ENCODE peak calls at places on chromosome 19, in nine cellular contexts. J is neural crest cell, C is thoracic aorta, E is lower lobe of right lung, U is cardiac fibroblast, S is stomach, Z is osteocyte, R is fibroblast of lung, O is neural progenitor cell. Y is an unnamed sample.
A peak's percentile ranks its signal among the peaks of the same experiment; 100 is the strongest.

GRCh38 chr19:35781650-35782049 is 6.3 kb downstream of the ARHGAP33 start:
- DNase-seq in J (no peak), R (no peak), U (no peak), E (no peak), C (no peak), O (no peak), Z (no peak), S (no peak), Y (no peak)

GRCh38 chr19:19170053-19170945 is at the start of gene MEF2B:
- DNase-seq in C (no peak), R (peak; percentile 59), O (peak; percentile 94), U (peak; percentile 64), S (peak; percentile 88), J (peak; percentile 71), E (peak; percentile 87), Z (peak; percentile 88), Y (peak; percentile 41)

GRCh38 chr19:27901078-27901477 is 1311.9 kb downstream of the UQCRFS1 start:
- DNase-seq in E (no peak), U (no peak), J (no peak), Z (no peak), S (no peak), C (no peak), R (no peak), O (no peak), Y (no peak)

GRCh38 chr19:43699506-43700367 is 16.1 kb upstream of the IRGC start:
- DNase-seq in S (peak; percentile 34), U (peak; percentile 42), R (peak; percentile 52), O (peak; percentile 91), C (no peak), E (peak; percentile 58), J (peak; percentile 52), Z (no peak), Y (no peak)

GRCh38 chr19:53871448-53871847 is 3.8 kb downstream of the MYADM start:
- DNase-seq in Z (no peak), J (no peak), C (no peak), O (no peak), E (no peak), U (no peak), S (no peak), R (no peak), Y (no peak)

GRCh38 chr19:14479985-14480694 is 5.0 kb upstream of the PTGER1 start:
- DNase-seq in C (no peak), R (peak; percentile 22), J (peak; percentile 84), E (peak; percentile 67), U (peak; percentile 41), Z (peak; percentile 91), S (peak; percentile 55), O (peak; percentile 82), Y (no peak)

GRCh38 chr19:54388001-54388802 is 23.5 kb upstream of the LAIR1 start:
- DNase-seq in U (no peak), Z (no peak), S (no peak), R (no peak), O (no peak), E (peak; percentile 69), C (no peak), J (no peak), Y (no peak)

GRCh38 chr19:49398931-49399330 is 10.9 kb downstream of the KASH5 start:
- DNase-seq in S (no peak), U (no peak), E (no peak), R (no peak), J (no peak), C (no peak), Z (no peak), O (no peak), Y (no peak)

GRCh38 chr19:54502518-54503048 is at the start of gene LAIR2:
- DNase-seq in E (no peak), C (no peak), J (no peak), R (no peak), S (no peak), O (no peak), U (no peak), Z (no peak), Y (no peak)

GRCh38 chr19:49145485-49146407 is 9.4 kb downstream of the HRC start:
- DNase-seq in Z (peak; percentile 92), E (peak; percentile 82), O (peak; percentile 98), R (peak; percentile 75), J (peak; percentile 86), S (peak; percentile 87), C (no peak), U (peak; percentile 86), Y (peak; percentile 72)

GRCh38 chr19:7251502-7251901 is 42.7 kb downstream of the INSR start:
- DNase-seq in E (no peak), S (no peak), R (no peak), O (no peak), C (no peak), U (no peak), Z (no peak), J (no peak), Y (no peak)

GRCh38 chr19:35040826-35041547 is 534 bp upstream of the HPN start:
- DNase-seq in U (peak; percentile 80), E (peak; percentile 93), O (peak; percentile 70), C (peak; percentile 38), J (peak; percentile 51), R (no peak), Z (no peak), S (peak; percentile 96), Y (no peak)

GRCh38 chr19:36025541-36025940 is 7.1 kb downstream of the CLIP3 start:
- DNase-seq in E (no peak), C (no peak), Z (no peak), J (no peak), R (no peak), S (no peak), O (no peak), U (no peak), Y (no peak)

GRCh38 chr19:45773384-45773783 is 4.3 kb upstream of the SIX5 start:
- DNase-seq in Z (no peak), C (no peak), J (no peak), R (no peak), U (no peak), S (peak; percentile 88), E (no peak), O (no peak), Y (no peak)

GRCh38 chr19:42022616-42023015 is 28.6 kb upstream of the ATP1A3 start:
- DNase-seq in Z (no peak), E (no peak), R (no peak), U (no peak), S (no peak), C (no peak), O (no peak), J (no peak), Y (no peak)

GRCh38 chr19:45097776-45098520 is 5.0 kb downstream of the PPP1R37 start:
- DNase-seq in S (peak; percentile 51), R (peak; percentile 96), O (no peak), C (no peak), E (no peak), J (no peak), U (peak; percentile 89), Z (no peak), Y (peak; percentile 92)

GRCh38 chr19:21709464-21709863 is 57.9 kb downstream of the ZNF100 start:
- DNase-seq in U (no peak), E (no peak), S (no peak), C (no peak), O (no peak), Z (no peak), R (no peak), J (no peak), Y (no peak)

GRCh38 chr19:38017504-38018150 is 110.6 kb downstream of the SIPA1L3 start:
- DNase-seq in C (no peak), O (no peak), Z (no peak), U (no peak), J (no peak), S (no peak), R (no peak), E (no peak), Y (no peak)

GRCh38 chr19:2549701-2550191 is 73.8 kb downstream of the GADD45B start:
- DNase-seq in J (no peak), O (no peak), U (peak; percentile 97), C (no peak), Z (no peak), R (peak; percentile 98), E (peak; percentile 86), S (peak; percentile 43), Y (peak; percentile 99)

GRCh38 chr19:51341066-51341465 is 873 bp downstream of the VSIG10L start:
- DNase-seq in U (no peak), O (no peak), Z (no peak), E (no peak), C (no peak), S (no peak), J (no peak), R (no peak), Y (no peak)

GRCh38 chr19:51339313-51339686 is 2.6 kb downstream of the VSIG10L start:
- DNase-seq in C (no peak), R (no peak), J (no peak), S (no peak), Z (no peak), E (no peak), O (peak; percentile 85), U (no peak), Y (no peak)

GRCh38 chr19:51338563-51339312 is 3.2 kb downstream of the VSIG10L start:
- DNase-seq in C (peak; percentile 66), O (peak; percentile 94), Z (peak; percentile 92), J (peak; percentile 81), S (peak; percentile 87), R (peak; percentile 64), U (peak; percentile 79), E (peak; percentile 91), Y (peak; percentile 63)

GRCh38 chr19:51337861-51338562 is 3.9 kb downstream of the VSIG10L start:
- DNase-seq in U (no peak), J (no peak), E (no peak), R (no peak), Z (no peak), O (no peak), S (no peak), C (no peak), Y (no peak)

GRCh38 chr19:51339687-51340656 is 2.0 kb downstream of the VSIG10L start:
- DNase-seq in C (peak; percentile 99), S (peak; percentile 99), E (peak; percentile 99), O (peak; percentile 98), J (peak; percentile 91), U (peak; percentile 99), Z (peak; percentile 99), R (peak; percentile 94), Y (peak; percentile 97)
- TF ChIP-seq CTCF in C (peak; percentile 24), S (no peak), E (no peak), O (peak; percentile 40), J (peak; percentile 38), U (no peak), Z (peak; percentile 22), R (peak; percentile 11), Y (no peak)

GRCh38 chr19:16325161-16325527 is 518 bp downstream of the KLF2 start:
- DNase-seq in S (no peak), R (no peak), E (peak; percentile 76), O (peak; percentile 61), C (no peak), Z (peak; percentile 88), J (peak; percentile 32), U (no peak), Y (peak; percentile 31)
- TF ChIP-seq CTCF in S (no peak), R (no peak), E (no peak), O (peak; percentile 14), C (no peak), Z (peak; percentile 37), J (peak; percentile 23), U (no peak), Y (peak; percentile 4)

GRCh38 chr19:30686252-30686762 is 314.1 kb downstream of the ZNF536 start:
- DNase-seq in Z (no peak), O (no peak), J (no peak), R (peak; percentile 14), C (no peak), E (no peak), S (no peak), U (peak; percentile 17), Y (peak; percentile 42)
- TF ChIP-seq CTCF in Z (peak; percentile 19), O (peak; percentile 30), J (no peak), R (peak; percentile 27), C (no peak), E (no peak), S (no peak), U (peak; percentile 1), Y (peak; percentile 45)

GRCh38 chr19:56689198-56689597 is 17.6 kb upstream of the ZNF835 start:
- DNase-seq in O (no peak), J (no peak), R (no peak), U (no peak), Z (no peak), C (no peak), S (no peak), E (no peak), Y (no peak)
- TF ChIP-seq CTCF in O (no peak), J (no peak), R (no peak), U (no peak), Z (no peak), C (no peak), S (no peak), E (no peak), Y (no peak)